ENCODE peak calls at places on chromosome 20, in seven cellular contexts. W is bronchial epithelial cell; U is Caco-2; L is HFF-Myc; K is activated gamma-delta T cell treated with anti-CD3 and anti-CD28 coated beads, Interleukin-2, amount 50 U/mL, for 16 hours; C is RCC 7860; Q is AG10803. P is an unnamed sample.
A peak's percentile ranks its signal among the peaks of the same experiment; 100 is the strongest.

GRCh38 chr20:41249371-41249770 is 68.2 kb downstream of the ZHX3 start:
- DNase-seq in L (peak; percentile 52), U (no peak), W (peak; percentile 87), Q (peak; percentile 76), C (peak; percentile 77), K (no peak), P (peak; percentile 52)

GRCh38 chr20:54219751-54220426 is 12.0 kb downstream of the PFDN4 start:
- DNase-seq in K (no peak), U (no peak), Q (peak; percentile 52), W (peak; percentile 52), L (no peak), C (peak; percentile 19), P (no peak)

GRCh38 chr20:43508106-43508505 is 609 bp downstream of the L3MBTL1 start:
- DNase-seq in Q (no peak), C (no peak), U (no peak), L (no peak), K (no peak), W (peak; percentile 40), P (peak; percentile 6)

GRCh38 chr20:34750484-34750883 is 46.3 kb downstream of the TP53INP2 start:
- DNase-seq in L (no peak), K (no peak), U (no peak), C (no peak), Q (no peak), W (no peak), P (no peak)

GRCh38 chr20:41169791-41170351 is 32.5 kb downstream of the PLCG1 start:
- DNase-seq in L (peak; percentile 30), K (no peak), Q (peak; percentile 66), W (peak; percentile 93), U (peak; percentile 36), C (peak; percentile 70), P (peak; percentile 91)

GRCh38 chr20:13775867-13776266 is 8.9 kb downstream of the ESF1 start:
- DNase-seq in C (no peak), U (no peak), Q (no peak), W (no peak), L (no peak), K (no peak), P (no peak)

GRCh38 chr20:20073851-20074252 is 21.5 kb downstream of the CFAP61 start:
- DNase-seq in Q (no peak), U (no peak), C (no peak), L (no peak), K (no peak), W (no peak), P (no peak)

GRCh38 chr20:58697201-58697866 is 4.7 kb downstream of the NPEPL1 start:
- DNase-seq in C (no peak), K (no peak), U (no peak), W (no peak), L (no peak), Q (no peak), P (no peak)

GRCh38 chr20:30376767-30377658 is 880.5 kb upstream of the DEFB115 start:
- DNase-seq in K (peak; percentile 75), U (peak; percentile 97), W (peak; percentile 69), L (peak; percentile 26), C (peak; percentile 80), Q (peak; percentile 74), P (peak; percentile 61)

GRCh38 chr20:45070932-45071632 is 29.8 kb downstream of the KCNS1 start:
- DNase-seq in C (no peak), L (no peak), Q (no peak), U (peak; percentile 69), K (no peak), W (peak; percentile 85), P (peak; percentile 16)

P was measured in foreskin keratinocyte.